ENCODE peak calls at places on chromosomes 11 and 22, in seven cellular contexts. One of them, this sample, is unnamed. For H3K4me1, the result is how much of the 10 kb centered on the place peaks cover.

GRCh38 chr11:110777765-110778164 is 65.5 kb upstream of the ARHGAP20 start:
- DNase-seq in mammary epithelial cell: peak
- DNase-seq in vagina: no peak
- DNase-seq in upper lobe of right lung: no peak
- DNase-seq in A549: no peak
- DNase-seq in BE2C: no peak
- DNase-seq in heart right ventricle: no peak
- DNase-seq in this sample: no peak

GRCh38 chr11:114162719-114163123 is 103.2 kb downstream of the ZBTB16 start:
- DNase-seq in BE2C: peak
- DNase-seq in mammary epithelial cell: peak
- DNase-seq in vagina: peak
- DNase-seq in heart right ventricle: peak
- DNase-seq in A549: peak
- DNase-seq in upper lobe of right lung: peak
- DNase-seq in this sample: no peak

GRCh38 chr11:78292109-78292803 is 103.5 kb downstream of the USP35 start:
- DNase-seq in mammary epithelial cell: no peak
- DNase-seq in BE2C: no peak
- DNase-seq in A549: no peak
- DNase-seq in vagina: no peak
- DNase-seq in heart right ventricle: no peak
- DNase-seq in upper lobe of right lung: no peak
- DNase-seq in this sample: no peak

GRCh38 chr11:69656536-69657455 is 15.8 kb downstream of the CCND1 start:
- DNase-seq in mammary epithelial cell: peak
- DNase-seq in A549: no peak
- DNase-seq in vagina: no peak
- DNase-seq in heart right ventricle: no peak
- DNase-seq in upper lobe of right lung: peak
- DNase-seq in BE2C: no peak
- DNase-seq in this sample: no peak

GRCh38 chr11:36608491-36609199 is 10.6 kb upstream of the RAG2 start:
- DNase-seq in BE2C: no peak
- DNase-seq in upper lobe of right lung: no peak
- DNase-seq in heart right ventricle: no peak
- DNase-seq in A549: no peak
- DNase-seq in mammary epithelial cell: no peak
- DNase-seq in vagina: no peak
- DNase-seq in this sample: no peak

GRCh38 chr11:62504158-62504973 is 42.2 kb downstream of the AHNAK start:
- DNase-seq in mammary epithelial cell: no peak
- DNase-seq in BE2C: no peak
- DNase-seq in heart right ventricle: no peak
- DNase-seq in vagina: no peak
- DNase-seq in A549: no peak
- DNase-seq in upper lobe of right lung: peak
- DNase-seq in this sample: no peak

GRCh38 chr11:67372993-67373915 is at the start of gene CLCF1:
- DNase-seq in A549: peak
- DNase-seq in heart right ventricle: peak
- DNase-seq in vagina: no peak
- DNase-seq in BE2C: peak
- DNase-seq in upper lobe of right lung: peak
- DNase-seq in mammary epithelial cell: peak
- DNase-seq in this sample: peak

GRCh38 chr11:104146421-104146820 is 17.5 kb downstream of the PDGFD start:
- DNase-seq in heart right ventricle: no peak
- DNase-seq in A549: no peak
- DNase-seq in vagina: no peak
- DNase-seq in upper lobe of right lung: no peak
- DNase-seq in BE2C: no peak
- DNase-seq in mammary epithelial cell: no peak
- DNase-seq in this sample: no peak

GRCh38 chr11:29773656-29774264 is 243.1 kb downstream of the KCNA4 start:
- DNase-seq in A549: no peak
- DNase-seq in vagina: no peak
- DNase-seq in mammary epithelial cell: peak
- DNase-seq in heart right ventricle: no peak
- DNase-seq in upper lobe of right lung: no peak
- DNase-seq in BE2C: no peak
- DNase-seq in this sample: no peak

GRCh38 chr11:67392182-67392715 is 463 bp downstream of the RAD9A start:
- DNase-seq in BE2C: no peak
- DNase-seq in vagina: no peak
- DNase-seq in A549: no peak
- DNase-seq in upper lobe of right lung: no peak
- DNase-seq in mammary epithelial cell: no peak
- DNase-seq in heart right ventricle: no peak
- DNase-seq in this sample: no peak

GRCh38 chr11:96426356-96427103 is 36.7 kb downstream of the JRKL start:
- DNase-seq in BE2C: no peak
- DNase-seq in vagina: no peak
- DNase-seq in heart right ventricle: no peak
- DNase-seq in mammary epithelial cell: peak
- DNase-seq in upper lobe of right lung: no peak
- DNase-seq in A549: peak
- DNase-seq in this sample: no peak

GRCh38 chr11:29272019-29272654 is 744.7 kb downstream of the KCNA4 start:
- DNase-seq in vagina: no peak
- DNase-seq in mammary epithelial cell: peak
- DNase-seq in BE2C: no peak
- DNase-seq in heart right ventricle: no peak
- DNase-seq in A549: peak
- DNase-seq in upper lobe of right lung: no peak
- DNase-seq in this sample: no peak

GRCh38 chr22:50528682-50529415 is 963 bp downstream of the TYMP start:
- DNase-seq in heart right ventricle: no peak
- DNase-seq in mammary epithelial cell: no peak
- DNase-seq in vagina: no peak
- DNase-seq in upper lobe of right lung: no peak
- DNase-seq in BE2C: no peak
- DNase-seq in A549: no peak
- DNase-seq in this sample: no peak

GRCh38 chr22:50526849-50527801 is 1.7 kb upstream of the SCO2 start:
- DNase-seq in BE2C: peak
- DNase-seq in mammary epithelial cell: no peak
- DNase-seq in upper lobe of right lung: peak
- DNase-seq in vagina: no peak
- DNase-seq in heart right ventricle: peak
- DNase-seq in A549: peak
- DNase-seq in this sample: no peak

GRCh38 chr22:50529416-50530279 is at the start of gene TYMP:
- DNase-seq in heart right ventricle: peak
- DNase-seq in mammary epithelial cell: no peak
- DNase-seq in A549: no peak
- DNase-seq in upper lobe of right lung: peak
- DNase-seq in vagina: no peak
- DNase-seq in BE2C: no peak
- DNase-seq in this sample: peak

GRCh38 chr22:50525991-50526848 is 822 bp upstream of the SCO2 start:
- DNase-seq in upper lobe of right lung: peak
- DNase-seq in mammary epithelial cell: peak
- DNase-seq in vagina: no peak
- DNase-seq in BE2C: peak
- DNase-seq in heart right ventricle: peak
- DNase-seq in A549: peak
- DNase-seq in this sample: peak

DNA sequence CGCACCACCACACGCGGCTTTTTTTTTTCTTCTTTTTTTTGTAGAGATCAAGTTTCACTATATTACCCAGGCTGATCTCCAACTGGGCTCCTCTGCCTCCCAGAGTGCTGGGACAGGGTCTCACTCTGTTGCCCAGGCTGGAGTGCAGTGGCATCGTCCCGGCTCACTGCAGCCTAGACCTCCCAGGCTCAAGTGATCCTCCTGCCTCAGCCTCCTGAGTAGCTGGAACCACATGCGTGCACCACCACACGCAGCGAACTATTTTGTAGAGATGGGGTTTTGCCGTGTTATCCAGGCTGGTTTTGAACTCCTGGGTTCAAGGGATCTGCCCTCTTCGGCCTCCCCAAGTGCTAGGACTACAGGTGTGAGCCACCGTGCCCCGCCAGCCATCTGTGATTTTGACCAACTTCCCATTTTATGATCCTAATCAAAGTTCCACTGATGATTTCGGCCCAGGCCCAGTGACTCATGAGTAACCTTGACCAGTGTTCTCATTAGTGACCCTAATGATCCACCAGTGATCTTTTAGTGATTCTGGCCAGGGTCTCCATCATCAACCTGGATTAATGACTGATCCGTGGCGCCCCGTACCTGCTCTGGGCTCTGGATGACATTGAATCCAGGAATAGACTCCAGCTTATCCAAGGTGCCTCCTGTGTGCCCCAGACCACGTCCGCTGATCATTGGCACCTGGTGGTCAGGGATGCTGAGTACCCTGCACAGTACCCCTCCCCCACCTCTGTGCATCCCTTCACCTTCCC is 1.7 kb downstream of the TYMP start:
- DNase-seq in heart right ventricle: no peak
- DNase-seq in BE2C: no peak
- DNase-seq in A549: no peak
- DNase-seq in upper lobe of right lung: no peak
- DNase-seq in vagina: no peak
- DNase-seq in mammary epithelial cell: no peak
- DNase-seq in this sample: no peak
- H3K4me1 ChIP-seq in heart right ventricle: half or more
- H3K4me1 ChIP-seq in BE2C: under half
- H3K4me1 ChIP-seq in A549: under half
- H3K4me1 ChIP-seq in upper lobe of right lung: under half
- H3K4me1 ChIP-seq in vagina: half or more
- H3K4me1 ChIP-seq in mammary epithelial cell: under half
- H3K4me1 ChIP-seq in this sample: under half

GRCh38 chr11:94544582-94544831 is 786 bp downstream of the FUT4 start:
- DNase-seq in vagina: no peak
- DNase-seq in A549: no peak
- DNase-seq in upper lobe of right lung: no peak
- DNase-seq in heart right ventricle: no peak
- DNase-seq in BE2C: no peak
- DNase-seq in mammary epithelial cell: no peak
- DNase-seq in this sample: peak
- H3K4me1 ChIP-seq in vagina: under half
- H3K4me1 ChIP-seq in A549: under half
- H3K4me1 ChIP-seq in upper lobe of right lung: under half
- H3K4me1 ChIP-seq in heart right ventricle: under half
- H3K4me1 ChIP-seq in BE2C: under half
- H3K4me1 ChIP-seq in mammary epithelial cell: under half
- H3K4me1 ChIP-seq in this sample: under half

DNA sequence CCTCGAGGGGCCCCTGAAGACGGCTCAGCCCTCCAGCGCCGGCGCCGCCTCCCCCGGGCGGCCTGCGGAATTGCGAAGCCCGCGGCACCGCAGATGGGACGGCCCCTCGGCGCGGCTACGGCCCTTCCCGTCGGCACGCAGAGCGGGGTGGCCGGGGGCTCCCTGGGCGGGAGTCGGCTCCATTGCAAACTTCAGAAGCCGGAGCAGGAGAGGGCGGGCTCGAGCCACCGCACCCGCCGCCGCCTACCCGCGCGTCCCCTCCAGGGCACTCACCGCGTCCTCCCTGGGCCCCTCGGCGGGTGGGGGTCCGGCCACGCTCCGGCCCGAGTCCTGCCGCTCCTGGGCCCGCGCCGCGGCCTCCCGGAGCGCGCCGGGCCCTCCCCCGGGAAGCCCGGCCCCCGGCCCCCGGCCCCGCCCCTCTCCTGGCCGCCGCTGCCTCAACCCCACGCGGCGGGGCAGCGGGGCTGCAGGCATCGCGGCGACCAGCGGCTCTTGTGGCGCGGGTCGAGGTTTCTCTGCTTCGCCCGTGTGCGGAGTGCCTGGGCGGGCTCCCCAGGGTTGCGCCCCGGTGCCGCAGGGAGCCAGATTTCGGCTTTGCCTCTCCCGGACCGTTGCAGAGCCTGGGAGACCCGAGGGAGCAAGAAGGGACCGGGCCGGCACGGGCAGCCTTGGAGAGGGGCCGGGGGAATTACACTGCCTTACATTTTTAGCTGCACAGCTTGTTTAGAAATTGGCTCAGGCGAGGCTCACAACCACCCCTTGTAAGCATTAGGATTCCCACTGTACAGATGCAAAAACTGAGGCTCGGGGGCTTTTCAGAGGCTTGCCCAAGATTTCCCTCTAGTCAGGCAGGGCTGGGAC is at the start of gene PACSIN3:
- DNase-seq in vagina: no peak
- DNase-seq in A549: peak
- DNase-seq in heart right ventricle: peak
- DNase-seq in mammary epithelial cell: peak
- DNase-seq in upper lobe of right lung: peak
- DNase-seq in BE2C: peak
- DNase-seq in this sample: peak
- H3K4me1 ChIP-seq in vagina: under half
- H3K4me1 ChIP-seq in A549: under half
- H3K4me1 ChIP-seq in heart right ventricle: half or more
- H3K4me1 ChIP-seq in mammary epithelial cell: under half
- H3K4me1 ChIP-seq in upper lobe of right lung: under half
- H3K4me1 ChIP-seq in BE2C: under half
- H3K4me1 ChIP-seq in this sample: under half

GRCh38 chr11:20248345-20248744 is 88.1 kb upstream of the DBX1 start:
- DNase-seq in BE2C: no peak
- DNase-seq in vagina: no peak
- DNase-seq in upper lobe of right lung: no peak
- DNase-seq in mammary epithelial cell: no peak
- DNase-seq in A549: no peak
- DNase-seq in heart right ventricle: no peak
- DNase-seq in this sample: no peak

GRCh38 chr11:20249313-20249873 is 89.1 kb upstream of the DBX1 start:
- DNase-seq in upper lobe of right lung: no peak
- DNase-seq in A549: no peak
- DNase-seq in heart right ventricle: no peak
- DNase-seq in BE2C: no peak
- DNase-seq in mammary epithelial cell: no peak
- DNase-seq in vagina: no peak
- DNase-seq in this sample: no peak

GRCh38 chr11:20253796-20254195 is 93.5 kb upstream of the DBX1 start:
- DNase-seq in heart right ventricle: no peak
- DNase-seq in mammary epithelial cell: no peak
- DNase-seq in A549: no peak
- DNase-seq in BE2C: no peak
- DNase-seq in upper lobe of right lung: no peak
- DNase-seq in vagina: no peak
- DNase-seq in this sample: no peak

GRCh38 chr11:20251496-20251895 is 91.2 kb upstream of the DBX1 start:
- DNase-seq in mammary epithelial cell: no peak
- DNase-seq in vagina: no peak
- DNase-seq in heart right ventricle: no peak
- DNase-seq in upper lobe of right lung: no peak
- DNase-seq in BE2C: no peak
- DNase-seq in A549: no peak
- DNase-seq in this sample: no peak

GRCh38 chr11:20250644-20251247 is 90.5 kb upstream of the DBX1 start:
- DNase-seq in vagina: no peak
- DNase-seq in mammary epithelial cell: no peak
- DNase-seq in BE2C: no peak
- DNase-seq in heart right ventricle: no peak
- DNase-seq in upper lobe of right lung: no peak
- DNase-seq in A549: no peak
- DNase-seq in this sample: no peak
- H3K4me1 ChIP-seq in vagina: under half
- H3K4me1 ChIP-seq in mammary epithelial cell: under half
- H3K4me1 ChIP-seq in BE2C: under half
- H3K4me1 ChIP-seq in heart right ventricle: under half
- H3K4me1 ChIP-seq in upper lobe of right lung: under half
- H3K4me1 ChIP-seq in A549: under half
- H3K4me1 ChIP-seq in this sample: under half